ENCODE peak calls at places on chromosome X, in six cellular contexts. O is hepatic stellate cell; I is stimulated activated CD8-positive, alpha-beta memory T cell treated with anti-CD3 and anti-CD28 coated beads, Interleukin-7, amount 100 ng/mL, for 1 hour; F is activated CD8-positive, alpha-beta T cell treated with anti-CD3 and anti-CD28 coated beads, Interleukin-2, amount 10 ng/mL, durations not matched to agents 7 days and 5 days; Z is T1000; U is neural crest cell. L is an unnamed sample.

GRCh38 chrX:151085207-151085606 is 91.2 kb upstream of the GPR50 start:
- DNase-seq in O (no peak), I (no peak), F (no peak), Z (no peak), U (no peak), L (no peak)

GRCh38 chrX:153886915-153887314 is 942 bp upstream of the L1CAM start:
- DNase-seq in O (no peak), I (no peak), F (no peak), Z (peak; percentile 60), U (no peak), L (no peak)

GRCh38 chrX:29348288-29348687 is 761.0 kb downstream of the IL1RAPL1 start:
- DNase-seq in O (no peak), I (no peak), F (no peak), Z (no peak), U (no peak), L (no peak)

GRCh38 chrX:32480019-32480418 is 731.3 kb downstream of the DMD start:
- DNase-seq in O (no peak), I (no peak), F (no peak), Z (no peak), U (no peak), L (no peak)

GRCh38 chrX:29992083-29992482 is 223.3 kb upstream of the MAGEB2 start:
- DNase-seq in O (no peak), I (no peak), F (no peak), Z (no peak), U (no peak), L (no peak)

GRCh38 chrX:130071611-130072349 is 38.5 kb downstream of the ELF4 start:
- DNase-seq in O (no peak), I (no peak), F (no peak), Z (no peak), U (no peak), L (no peak)

GRCh38 chrX:110045421-110045820 is 42.5 kb downstream of the TMEM164 start:
- DNase-seq in O (no peak), I (no peak), F (no peak), Z (no peak), U (no peak), L (no peak)

GRCh38 chrX:18985186-18985435 is 1.2 kb upstream of the PHKA2 start:
- DNase-seq in O (no peak), I (no peak), F (no peak), Z (no peak), U (no peak), L (no peak)

GRCh38 chrX:2351999-2352995 is 148.5 kb downstream of the DHRSX start:
- DNase-seq in O (peak; percentile 88), I (no peak), F (no peak), Z (no peak), U (no peak), L (peak; percentile 79)

GRCh38 chrX:134171661-134172587 is 65.1 kb upstream of the CCDC160 start:
- DNase-seq in O (no peak), I (no peak), F (peak; percentile 67), Z (no peak), U (peak; percentile 37), L (no peak)

GRCh38 chrX:53128097-53128749 is 34.3 kb downstream of the KANTR start:
- DNase-seq in O (no peak), I (no peak), F (no peak), Z (no peak), U (no peak), L (peak; percentile 14)

GRCh38 chrX:53882331-53882730 is 161.9 kb downstream of the PHF8 start:
- DNase-seq in O (peak; percentile 17), I (no peak), F (no peak), Z (no peak), U (no peak), L (peak; percentile 33)

L was measured in AG08396.